ENCODE peak calls at places on chromosomes 7 and 10, in four cellular contexts. One of them, this sample, is unnamed.

GRCh38 chr7:14321947-14322346 is 332.5 kb upstream of the ETV1 start:
- DNase-seq in AG10803: no peak
- DNase-seq in GM23338: no peak
- DNase-seq in GM06990: no peak
- DNase-seq in this sample: no peak

GRCh38 chr7:27097686-27098492 is 2.1 kb upstream of the HOXA1 start:
- DNase-seq in GM23338: peak
- DNase-seq in GM06990: no peak
- DNase-seq in AG10803: no peak
- DNase-seq in this sample: no peak

GRCh38 chr7:469591-469961 is 50.1 kb downstream of the PDGFA start:
- DNase-seq in GM06990: no peak
- DNase-seq in GM23338: no peak
- DNase-seq in AG10803: no peak
- DNase-seq in this sample: no peak

GRCh38 chr7:4225352-4225751 is 456.7 kb upstream of the FOXK1 start:
- DNase-seq in GM06990: no peak
- DNase-seq in AG10803: no peak
- DNase-seq in GM23338: no peak
- DNase-seq in this sample: no peak

GRCh38 chr10:11403116-11403515 is 208.3 kb downstream of the USP6NL start:
- DNase-seq in GM23338: no peak
- DNase-seq in GM06990: peak
- DNase-seq in AG10803: no peak
- DNase-seq in this sample: no peak

GRCh38 chr10:118621304-118621942 is 26.0 kb upstream of the PRLHR start:
- DNase-seq in GM06990: no peak
- DNase-seq in AG10803: no peak
- DNase-seq in GM23338: no peak
- DNase-seq in this sample: no peak

GRCh38 chr10:84574101-84574500 is 245.7 kb downstream of the CCSER2 start:
- DNase-seq in AG10803: no peak
- DNase-seq in GM06990: no peak
- DNase-seq in GM23338: peak
- DNase-seq in this sample: no peak

GRCh38 chr7:50531928-50532327 is 33.3 kb downstream of the DDC start:
- DNase-seq in GM06990: no peak
- DNase-seq in AG10803: no peak
- DNase-seq in GM23338: no peak
- DNase-seq in this sample: no peak

GRCh38 chr7:87530126-87530525 is 54.6 kb upstream of the ABCB4 start:
- DNase-seq in GM06990: no peak
- DNase-seq in AG10803: no peak
- DNase-seq in GM23338: no peak
- DNase-seq in this sample: no peak

GRCh38 chr7:131690446-131690845 is 134.0 kb upstream of the PODXL start:
- DNase-seq in GM23338: no peak
- DNase-seq in GM06990: no peak
- DNase-seq in AG10803: no peak
- DNase-seq in this sample: no peak

GRCh38 chr7:27532256-27532783 is 130.4 kb downstream of the HIBADH start:
- DNase-seq in GM23338: no peak
- DNase-seq in GM06990: no peak
- DNase-seq in AG10803: peak
- DNase-seq in this sample: no peak

GRCh38 chr7:44396931-44397525 is 71.6 kb upstream of the CAMK2B start:
- DNase-seq in AG10803: no peak
- DNase-seq in GM23338: no peak
- DNase-seq in GM06990: no peak
- DNase-seq in this sample: no peak

GRCh38 chr7:123871998-123872867 is 27.3 kb downstream of the HYAL4 start:
- DNase-seq in GM23338: peak
- DNase-seq in AG10803: peak
- DNase-seq in GM06990: no peak
- DNase-seq in this sample: no peak

GRCh38 chr7:18901881-18902280 is 215.6 kb downstream of the TWIST1 start:
- DNase-seq in GM06990: no peak
- DNase-seq in GM23338: no peak
- DNase-seq in AG10803: peak
- DNase-seq in this sample: no peak

GRCh38 chr7:116122972-116123595 is 87.3 kb upstream of the TES start:
- DNase-seq in AG10803: peak
- DNase-seq in GM06990: no peak
- DNase-seq in GM23338: peak
- DNase-seq in this sample: no peak

GRCh38 chr10:63156236-63156635 is 23.1 kb downstream of the NRBF2 start:
- DNase-seq in GM23338: no peak
- DNase-seq in AG10803: peak
- DNase-seq in GM06990: no peak
- DNase-seq in this sample: no peak

GRCh38 chr10:7819126-7819470 is 793 bp downstream of the TAF3 start:
- DNase-seq in AG10803: peak
- DNase-seq in GM23338: peak
- DNase-seq in GM06990: no peak
- DNase-seq in this sample: no peak

GRCh38 chr7:43077732-43078391 is 34.6 kb upstream of the HECW1 start:
- DNase-seq in GM06990: no peak
- DNase-seq in GM23338: peak
- DNase-seq in AG10803: no peak
- DNase-seq in this sample: no peak

GRCh38 chr7:47915066-47915976 is 32.9 kb downstream of the PKD1L1 start:
- DNase-seq in GM06990: no peak
- DNase-seq in AG10803: peak
- DNase-seq in GM23338: peak
- DNase-seq in this sample: no peak

GRCh38 chr10:49426490-49427360 is 30.8 kb upstream of the DRGX start:
- DNase-seq in GM23338: no peak
- DNase-seq in AG10803: no peak
- DNase-seq in GM06990: no peak
- DNase-seq in this sample: no peak

GRCh38 chr7:131861620-131862346 is 305.4 kb upstream of the PODXL start:
- DNase-seq in AG10803: peak
- DNase-seq in GM23338: no peak
- DNase-seq in GM06990: no peak
- DNase-seq in this sample: no peak

GRCh38 chr7:24141876-24142509 is 142.0 kb upstream of the NPY start:
- DNase-seq in GM23338: no peak
- DNase-seq in AG10803: no peak
- DNase-seq in GM06990: no peak
- DNase-seq in this sample: no peak

GRCh38 chr10:16960573-16960972 is 143.3 kb upstream of the RSU1 start:
- DNase-seq in GM23338: no peak
- DNase-seq in GM06990: no peak
- DNase-seq in AG10803: no peak
- DNase-seq in this sample: no peak

GRCh38 chr7:101880536-101881443 is 63.4 kb downstream of the CUX1 start:
- DNase-seq in GM06990: no peak
- DNase-seq in AG10803: peak
- DNase-seq in GM23338: no peak
- DNase-seq in this sample: no peak

GRCh38 chr7:87171282-87171934 is 19.2 kb downstream of the DMTF1 start:
- DNase-seq in GM23338: no peak
- DNase-seq in GM06990: no peak
- DNase-seq in AG10803: no peak
- DNase-seq in this sample: no peak

GRCh38 chr10:80158598-80159127 is 26.1 kb downstream of the PLAC9 start:
- DNase-seq in GM06990: no peak
- DNase-seq in AG10803: peak
- DNase-seq in GM23338: no peak
- DNase-seq in this sample: no peak

GRCh38 chr10:56928717-56929116 is 567.7 kb upstream of the ZWINT start:
- DNase-seq in AG10803: no peak
- DNase-seq in GM23338: no peak
- DNase-seq in GM06990: no peak
- DNase-seq in this sample: no peak

GRCh38 chr7:92464515-92464914 is 13.2 kb downstream of the ERVW-1 start:
- DNase-seq in GM06990: no peak
- DNase-seq in AG10803: no peak
- DNase-seq in GM23338: no peak
- DNase-seq in this sample: no peak

GRCh38 chr7:81956520-81956919 is 186.7 kb upstream of the HGF start:
- DNase-seq in GM23338: peak
- DNase-seq in AG10803: peak
- DNase-seq in GM06990: no peak
- DNase-seq in this sample: no peak

GRCh38 chr7:95715274-95715673 is 57.1 kb upstream of the DYNC1I1 start:
- DNase-seq in AG10803: no peak
- DNase-seq in GM06990: no peak
- DNase-seq in GM23338: no peak
- DNase-seq in this sample: no peak

GRCh38 chr7:41451826-41452225 is 251.1 kb downstream of the INHBA start:
- DNase-seq in GM23338: no peak
- DNase-seq in GM06990: no peak
- DNase-seq in AG10803: peak
- DNase-seq in this sample: no peak

GRCh38 chr10:11712761-11713160 is 29.4 kb upstream of the ECHDC3 start:
- DNase-seq in GM23338: no peak
- DNase-seq in GM06990: no peak
- DNase-seq in AG10803: no peak
- DNase-seq in this sample: no peak

GRCh38 chr7:129825005-129825553 is 127.7 kb downstream of the UBE2H start:
- DNase-seq in GM23338: peak
- DNase-seq in GM06990: peak
- DNase-seq in AG10803: peak
- DNase-seq in this sample: peak

GRCh38 chr7:44279731-44280505 is 45.5 kb downstream of the CAMK2B start:
- DNase-seq in GM06990: no peak
- DNase-seq in AG10803: no peak
- DNase-seq in GM23338: no peak
- DNase-seq in this sample: peak

GRCh38 chr10:95501203-95502094 is 59.7 kb downstream of the SORBS1 start:
- DNase-seq in GM06990: no peak
- DNase-seq in AG10803: no peak
- DNase-seq in GM23338: no peak
- DNase-seq in this sample: no peak

GRCh38 chr7:135341049-135341448 is 107.4 kb downstream of the STRA8 start:
- DNase-seq in GM23338: peak
- DNase-seq in GM06990: no peak
- DNase-seq in AG10803: no peak
- DNase-seq in this sample: peak
- TF ChIP-seq CTCF in GM23338: peak
- TF ChIP-seq CTCF in GM06990: no peak
- TF ChIP-seq CTCF in AG10803: no peak
- TF ChIP-seq CTCF in this sample: no peak

GRCh38 chr7:142485617-142486226 is 227.9 kb upstream of the PRSS58 start:
- DNase-seq in GM06990: no peak
- DNase-seq in AG10803: no peak
- DNase-seq in GM23338: peak
- DNase-seq in this sample: no peak
- TF ChIP-seq CTCF in GM06990: peak
- TF ChIP-seq CTCF in AG10803: peak
- TF ChIP-seq CTCF in GM23338: peak
- TF ChIP-seq CTCF in this sample: peak

GRCh38 chr10:19815478-19816419 is 483 bp upstream of the PLXDC2 start:
- DNase-seq in GM23338: peak
- DNase-seq in AG10803: no peak
- DNase-seq in GM06990: no peak
- DNase-seq in this sample: peak
- TF ChIP-seq CTCF in GM23338: no peak
- TF ChIP-seq CTCF in AG10803: no peak
- TF ChIP-seq CTCF in GM06990: no peak
- TF ChIP-seq CTCF in this sample: no peak

GRCh38 chr10:78277267-78277666 is 243.6 kb downstream of the RPS24 start:
- DNase-seq in AG10803: no peak
- DNase-seq in GM06990: no peak
- DNase-seq in GM23338: no peak
- DNase-seq in this sample: no peak

GRCh38 chr10:78276139-78276538 is 242.5 kb downstream of the RPS24 start:
- DNase-seq in GM23338: no peak
- DNase-seq in AG10803: no peak
- DNase-seq in GM06990: no peak
- DNase-seq in this sample: no peak

GRCh38 chr10:78272329-78272728 is 238.7 kb downstream of the RPS24 start:
- DNase-seq in AG10803: no peak
- DNase-seq in GM06990: no peak
- DNase-seq in GM23338: no peak
- DNase-seq in this sample: no peak

GRCh38 chr10:78277734-78278404 is 244.2 kb downstream of the RPS24 start:
- DNase-seq in GM06990: no peak
- DNase-seq in AG10803: peak
- DNase-seq in GM23338: no peak
- DNase-seq in this sample: no peak

GRCh38 chr10:78274491-78274890 is 240.8 kb downstream of the RPS24 start:
- DNase-seq in GM06990: no peak
- DNase-seq in AG10803: no peak
- DNase-seq in GM23338: no peak
- DNase-seq in this sample: no peak
- TF ChIP-seq CTCF in GM06990: no peak
- TF ChIP-seq CTCF in AG10803: no peak
- TF ChIP-seq CTCF in GM23338: no peak
- TF ChIP-seq CTCF in this sample: no peak

DNA sequence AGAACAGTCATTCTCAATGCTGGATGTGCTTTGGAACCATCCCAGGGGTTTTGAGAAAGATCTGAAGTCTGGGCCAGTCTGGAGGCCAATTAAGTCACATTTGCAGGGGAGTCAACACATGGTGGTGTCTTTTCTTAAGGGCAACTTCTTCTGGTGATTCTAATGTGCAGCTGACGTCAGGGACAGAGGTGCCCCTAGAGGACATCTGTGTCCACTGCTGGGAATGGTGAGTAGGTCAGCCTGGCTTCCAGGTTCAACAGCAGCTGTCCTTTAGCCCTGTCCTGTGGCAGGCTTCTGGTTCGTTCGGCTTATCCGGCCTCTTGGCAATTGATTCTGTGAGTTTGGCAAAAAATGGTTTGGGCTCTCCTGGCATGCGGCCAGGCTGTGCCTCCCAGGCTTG is 269.7 kb upstream of the HABP2 start:
- DNase-seq in AG10803: no peak
- DNase-seq in GM23338: peak
- DNase-seq in GM06990: no peak
- DNase-seq in this sample: no peak
- TF ChIP-seq CTCF in AG10803: no peak
- TF ChIP-seq CTCF in GM23338: peak
- TF ChIP-seq CTCF in GM06990: no peak
- TF ChIP-seq CTCF in this sample: peak